ENCODE peak calls at places on chromosomes 4 and X, in ten cellular contexts. One of them, this sample, is unnamed.

GRCh38 chr4:16544251-16544721 is 318.0 kb upstream of the TAPT1 start:
- DNase-seq in activated T-helper 1 cell treated with anti-CD3 and anti-CD28 coated beads, Interleukin-2, amount 50 U/mL, for 16 hours: no peak
- DNase-seq in NCI-H510A treated with DMSO at 0.1 percent for 48 hours: no peak
- DNase-seq in NCI-H748 treated with DMSO at 0.1 percent for 48 hours: no peak
- DNase-seq in T1000: no peak
- DNase-seq in neural crest cell: no peak
- DNase-seq in colonic mucosa: peak; percentile 25
- DNase-seq in RPMI8226: no peak
- DNase-seq in pulmonary artery endothelial cell: no peak
- DNase-seq in HuH-7.5: no peak
- DNase-seq in this sample: no peak

GRCh38 chr4:1720163-1720983 is 750 bp downstream of the TMEM129 start:
- DNase-seq in activated T-helper 1 cell treated with anti-CD3 and anti-CD28 coated beads, Interleukin-2, amount 50 U/mL, for 16 hours: no peak
- DNase-seq in NCI-H510A treated with DMSO at 0.1 percent for 48 hours: no peak
- DNase-seq in NCI-H748 treated with DMSO at 0.1 percent for 48 hours: no peak
- DNase-seq in T1000: no peak
- DNase-seq in neural crest cell: peak; percentile 49
- DNase-seq in colonic mucosa: peak; percentile 61
- DNase-seq in RPMI8226: peak; percentile 48
- DNase-seq in pulmonary artery endothelial cell: no peak
- DNase-seq in HuH-7.5: peak; percentile 64
- DNase-seq in this sample: no peak

GRCh38 chrX:24464498-24464835 is 619 bp upstream of the PDK3 start:
- DNase-seq in activated T-helper 1 cell treated with anti-CD3 and anti-CD28 coated beads, Interleukin-2, amount 50 U/mL, for 16 hours: no peak
- DNase-seq in NCI-H510A treated with DMSO at 0.1 percent for 48 hours: no peak
- DNase-seq in NCI-H748 treated with DMSO at 0.1 percent for 48 hours: no peak
- DNase-seq in T1000: no peak
- DNase-seq in neural crest cell: no peak
- DNase-seq in colonic mucosa: no peak
- DNase-seq in RPMI8226: no peak
- DNase-seq in pulmonary artery endothelial cell: no peak
- DNase-seq in HuH-7.5: no peak
- DNase-seq in this sample: no peak

GRCh38 chrX:131746491-131746968 is 202.7 kb downstream of the OR13H1 start:
- DNase-seq in activated T-helper 1 cell treated with anti-CD3 and anti-CD28 coated beads, Interleukin-2, amount 50 U/mL, for 16 hours: no peak
- DNase-seq in NCI-H510A treated with DMSO at 0.1 percent for 48 hours: peak; percentile 59
- DNase-seq in NCI-H748 treated with DMSO at 0.1 percent for 48 hours: peak; percentile 81
- DNase-seq in T1000: no peak
- DNase-seq in neural crest cell: no peak
- DNase-seq in colonic mucosa: peak; percentile 91
- DNase-seq in RPMI8226: peak; percentile 93
- DNase-seq in pulmonary artery endothelial cell: peak; percentile 57
- DNase-seq in HuH-7.5: no peak
- DNase-seq in this sample: no peak

GRCh38 chrX:115988825-115989224 is 181.7 kb upstream of the AGTR2 start:
- DNase-seq in activated T-helper 1 cell treated with anti-CD3 and anti-CD28 coated beads, Interleukin-2, amount 50 U/mL, for 16 hours: no peak
- DNase-seq in NCI-H510A treated with DMSO at 0.1 percent for 48 hours: no peak
- DNase-seq in NCI-H748 treated with DMSO at 0.1 percent for 48 hours: peak; percentile 10
- DNase-seq in T1000: no peak
- DNase-seq in neural crest cell: no peak
- DNase-seq in colonic mucosa: no peak
- DNase-seq in RPMI8226: no peak
- DNase-seq in pulmonary artery endothelial cell: no peak
- DNase-seq in HuH-7.5: no peak
- DNase-seq in this sample: no peak

GRCh38 chrX:129772796-129773431 is 6.8 kb upstream of the SASH3 start:
- DNase-seq in activated T-helper 1 cell treated with anti-CD3 and anti-CD28 coated beads, Interleukin-2, amount 50 U/mL, for 16 hours: no peak
- DNase-seq in NCI-H510A treated with DMSO at 0.1 percent for 48 hours: no peak
- DNase-seq in NCI-H748 treated with DMSO at 0.1 percent for 48 hours: no peak
- DNase-seq in T1000: no peak
- DNase-seq in neural crest cell: no peak
- DNase-seq in colonic mucosa: peak; percentile 75
- DNase-seq in RPMI8226: peak; percentile 92
- DNase-seq in pulmonary artery endothelial cell: no peak
- DNase-seq in HuH-7.5: no peak
- DNase-seq in this sample: no peak

GRCh38 chrX:151743651-151744470 is 9.3 kb downstream of the CNGA2 start:
- DNase-seq in activated T-helper 1 cell treated with anti-CD3 and anti-CD28 coated beads, Interleukin-2, amount 50 U/mL, for 16 hours: no peak
- DNase-seq in NCI-H510A treated with DMSO at 0.1 percent for 48 hours: no peak
- DNase-seq in NCI-H748 treated with DMSO at 0.1 percent for 48 hours: no peak
- DNase-seq in T1000: no peak
- DNase-seq in neural crest cell: no peak
- DNase-seq in colonic mucosa: no peak
- DNase-seq in RPMI8226: no peak
- DNase-seq in pulmonary artery endothelial cell: no peak
- DNase-seq in HuH-7.5: no peak
- DNase-seq in this sample: no peak

GRCh38 chrX:16771483-16772398 is 14.5 kb upstream of the TXLNG start:
- DNase-seq in activated T-helper 1 cell treated with anti-CD3 and anti-CD28 coated beads, Interleukin-2, amount 50 U/mL, for 16 hours: no peak
- DNase-seq in NCI-H510A treated with DMSO at 0.1 percent for 48 hours: peak; percentile 2
- DNase-seq in NCI-H748 treated with DMSO at 0.1 percent for 48 hours: no peak
- DNase-seq in T1000: peak; percentile 34
- DNase-seq in neural crest cell: peak; percentile 38
- DNase-seq in colonic mucosa: peak; percentile 67
- DNase-seq in RPMI8226: no peak
- DNase-seq in pulmonary artery endothelial cell: no peak
- DNase-seq in HuH-7.5: peak; percentile 22
- DNase-seq in this sample: peak; percentile 65

GRCh38 chr4:140807491-140808257 is 51.5 kb upstream of the TBC1D9 start:
- DNase-seq in activated T-helper 1 cell treated with anti-CD3 and anti-CD28 coated beads, Interleukin-2, amount 50 U/mL, for 16 hours: no peak
- DNase-seq in NCI-H510A treated with DMSO at 0.1 percent for 48 hours: no peak
- DNase-seq in NCI-H748 treated with DMSO at 0.1 percent for 48 hours: no peak
- DNase-seq in T1000: no peak
- DNase-seq in neural crest cell: no peak
- DNase-seq in colonic mucosa: no peak
- DNase-seq in RPMI8226: peak; percentile 85
- DNase-seq in pulmonary artery endothelial cell: no peak
- DNase-seq in HuH-7.5: no peak
- DNase-seq in this sample: no peak

GRCh38 chr4:183821090-183821853 is 83.8 kb upstream of the STOX2 start:
- DNase-seq in activated T-helper 1 cell treated with anti-CD3 and anti-CD28 coated beads, Interleukin-2, amount 50 U/mL, for 16 hours: no peak
- DNase-seq in NCI-H510A treated with DMSO at 0.1 percent for 48 hours: no peak
- DNase-seq in NCI-H748 treated with DMSO at 0.1 percent for 48 hours: no peak
- DNase-seq in T1000: no peak
- DNase-seq in neural crest cell: no peak
- DNase-seq in colonic mucosa: no peak
- DNase-seq in RPMI8226: no peak
- DNase-seq in pulmonary artery endothelial cell: no peak
- DNase-seq in HuH-7.5: no peak
- DNase-seq in this sample: no peak

GRCh38 chr4:132108784-132109183 is 1040.3 kb upstream of the PCDH10 start:
- DNase-seq in activated T-helper 1 cell treated with anti-CD3 and anti-CD28 coated beads, Interleukin-2, amount 50 U/mL, for 16 hours: no peak
- DNase-seq in NCI-H510A treated with DMSO at 0.1 percent for 48 hours: no peak
- DNase-seq in NCI-H748 treated with DMSO at 0.1 percent for 48 hours: no peak
- DNase-seq in T1000: no peak
- DNase-seq in neural crest cell: no peak
- DNase-seq in colonic mucosa: no peak
- DNase-seq in RPMI8226: no peak
- DNase-seq in pulmonary artery endothelial cell: no peak
- DNase-seq in HuH-7.5: no peak
- DNase-seq in this sample: no peak

GRCh38 chr4:73814679-73815078 is 21.8 kb upstream of the CXCL6 start:
- DNase-seq in activated T-helper 1 cell treated with anti-CD3 and anti-CD28 coated beads, Interleukin-2, amount 50 U/mL, for 16 hours: no peak
- DNase-seq in NCI-H510A treated with DMSO at 0.1 percent for 48 hours: no peak
- DNase-seq in NCI-H748 treated with DMSO at 0.1 percent for 48 hours: no peak
- DNase-seq in T1000: no peak
- DNase-seq in neural crest cell: no peak
- DNase-seq in colonic mucosa: no peak
- DNase-seq in RPMI8226: no peak
- DNase-seq in pulmonary artery endothelial cell: no peak
- DNase-seq in HuH-7.5: no peak
- DNase-seq in this sample: no peak

GRCh38 chr4:89303177-89303576 is 4.4 kb downstream of the GPRIN3 start:
- DNase-seq in activated T-helper 1 cell treated with anti-CD3 and anti-CD28 coated beads, Interleukin-2, amount 50 U/mL, for 16 hours: no peak
- DNase-seq in NCI-H510A treated with DMSO at 0.1 percent for 48 hours: no peak
- DNase-seq in NCI-H748 treated with DMSO at 0.1 percent for 48 hours: no peak
- DNase-seq in T1000: no peak
- DNase-seq in neural crest cell: no peak
- DNase-seq in colonic mucosa: peak; percentile 67
- DNase-seq in RPMI8226: peak; percentile 85
- DNase-seq in pulmonary artery endothelial cell: no peak
- DNase-seq in HuH-7.5: no peak
- DNase-seq in this sample: no peak

GRCh38 chr4:184300816-184301215 is 83.1 kb upstream of the ENPP6 start:
- DNase-seq in activated T-helper 1 cell treated with anti-CD3 and anti-CD28 coated beads, Interleukin-2, amount 50 U/mL, for 16 hours: no peak
- DNase-seq in NCI-H510A treated with DMSO at 0.1 percent for 48 hours: no peak
- DNase-seq in NCI-H748 treated with DMSO at 0.1 percent for 48 hours: no peak
- DNase-seq in T1000: no peak
- DNase-seq in neural crest cell: no peak
- DNase-seq in colonic mucosa: no peak
- DNase-seq in RPMI8226: no peak
- DNase-seq in pulmonary artery endothelial cell: no peak
- DNase-seq in HuH-7.5: no peak
- DNase-seq in this sample: no peak

GRCh38 chr4:124713213-124713592 is 671 bp upstream of the ANKRD50 start:
- DNase-seq in activated T-helper 1 cell treated with anti-CD3 and anti-CD28 coated beads, Interleukin-2, amount 50 U/mL, for 16 hours: no peak
- DNase-seq in NCI-H510A treated with DMSO at 0.1 percent for 48 hours: peak; percentile 64
- DNase-seq in NCI-H748 treated with DMSO at 0.1 percent for 48 hours: no peak
- DNase-seq in T1000: peak; percentile 33
- DNase-seq in neural crest cell: peak; percentile 60
- DNase-seq in colonic mucosa: peak; percentile 70
- DNase-seq in RPMI8226: peak; percentile 26
- DNase-seq in pulmonary artery endothelial cell: peak; percentile 57
- DNase-seq in HuH-7.5: peak; percentile 32
- DNase-seq in this sample: no peak

GRCh38 chrX:11261260-11261659 is 32.0 kb upstream of the AMELX start:
- DNase-seq in activated T-helper 1 cell treated with anti-CD3 and anti-CD28 coated beads, Interleukin-2, amount 50 U/mL, for 16 hours: no peak
- DNase-seq in NCI-H510A treated with DMSO at 0.1 percent for 48 hours: no peak
- DNase-seq in NCI-H748 treated with DMSO at 0.1 percent for 48 hours: no peak
- DNase-seq in T1000: no peak
- DNase-seq in neural crest cell: no peak
- DNase-seq in colonic mucosa: no peak
- DNase-seq in RPMI8226: no peak
- DNase-seq in pulmonary artery endothelial cell: no peak
- DNase-seq in HuH-7.5: no peak
- DNase-seq in this sample: no peak

GRCh38 chr4:36235306-36235705 is 9.0 kb downstream of the ARAP2 start:
- DNase-seq in activated T-helper 1 cell treated with anti-CD3 and anti-CD28 coated beads, Interleukin-2, amount 50 U/mL, for 16 hours: no peak
- DNase-seq in NCI-H510A treated with DMSO at 0.1 percent for 48 hours: no peak
- DNase-seq in NCI-H748 treated with DMSO at 0.1 percent for 48 hours: no peak
- DNase-seq in T1000: peak; percentile 15
- DNase-seq in neural crest cell: no peak
- DNase-seq in colonic mucosa: no peak
- DNase-seq in RPMI8226: no peak
- DNase-seq in pulmonary artery endothelial cell: no peak
- DNase-seq in HuH-7.5: no peak
- DNase-seq in this sample: no peak

GRCh38 chrX:28273751-28274150 is 292.5 kb upstream of the DCAF8L1 start:
- DNase-seq in activated T-helper 1 cell treated with anti-CD3 and anti-CD28 coated beads, Interleukin-2, amount 50 U/mL, for 16 hours: no peak
- DNase-seq in NCI-H510A treated with DMSO at 0.1 percent for 48 hours: no peak
- DNase-seq in NCI-H748 treated with DMSO at 0.1 percent for 48 hours: no peak
- DNase-seq in T1000: no peak
- DNase-seq in neural crest cell: no peak
- DNase-seq in colonic mucosa: no peak
- DNase-seq in RPMI8226: no peak
- DNase-seq in pulmonary artery endothelial cell: no peak
- DNase-seq in HuH-7.5: no peak
- DNase-seq in this sample: no peak

GRCh38 chr4:38128478-38129451 is 168.6 kb downstream of the PTTG2 start:
- DNase-seq in activated T-helper 1 cell treated with anti-CD3 and anti-CD28 coated beads, Interleukin-2, amount 50 U/mL, for 16 hours: peak; percentile 26
- DNase-seq in NCI-H510A treated with DMSO at 0.1 percent for 48 hours: no peak
- DNase-seq in NCI-H748 treated with DMSO at 0.1 percent for 48 hours: peak; percentile 71
- DNase-seq in T1000: no peak
- DNase-seq in neural crest cell: no peak
- DNase-seq in colonic mucosa: peak; percentile 49
- DNase-seq in RPMI8226: peak; percentile 38
- DNase-seq in pulmonary artery endothelial cell: no peak
- DNase-seq in HuH-7.5: no peak
- DNase-seq in this sample: no peak

GRCh38 chrX:32408389-32408788 is 803.0 kb downstream of the DMD start:
- DNase-seq in activated T-helper 1 cell treated with anti-CD3 and anti-CD28 coated beads, Interleukin-2, amount 50 U/mL, for 16 hours: no peak
- DNase-seq in NCI-H510A treated with DMSO at 0.1 percent for 48 hours: no peak
- DNase-seq in NCI-H748 treated with DMSO at 0.1 percent for 48 hours: no peak
- DNase-seq in T1000: no peak
- DNase-seq in neural crest cell: no peak
- DNase-seq in colonic mucosa: no peak
- DNase-seq in RPMI8226: peak; percentile 31
- DNase-seq in pulmonary artery endothelial cell: no peak
- DNase-seq in HuH-7.5: no peak
- DNase-seq in this sample: no peak

GRCh38 chr4:155796031-155796430 is 37.2 kb downstream of the GUCY1B1 start:
- DNase-seq in activated T-helper 1 cell treated with anti-CD3 and anti-CD28 coated beads, Interleukin-2, amount 50 U/mL, for 16 hours: no peak
- DNase-seq in NCI-H510A treated with DMSO at 0.1 percent for 48 hours: no peak
- DNase-seq in NCI-H748 treated with DMSO at 0.1 percent for 48 hours: no peak
- DNase-seq in T1000: no peak
- DNase-seq in neural crest cell: no peak
- DNase-seq in colonic mucosa: no peak
- DNase-seq in RPMI8226: peak; percentile 3
- DNase-seq in pulmonary artery endothelial cell: no peak
- DNase-seq in HuH-7.5: no peak
- DNase-seq in this sample: no peak

GRCh38 chr4:55469979-55470378 is 74.2 kb downstream of the TMEM165 start:
- DNase-seq in activated T-helper 1 cell treated with anti-CD3 and anti-CD28 coated beads, Interleukin-2, amount 50 U/mL, for 16 hours: no peak
- DNase-seq in NCI-H510A treated with DMSO at 0.1 percent for 48 hours: no peak
- DNase-seq in NCI-H748 treated with DMSO at 0.1 percent for 48 hours: no peak
- DNase-seq in T1000: no peak
- DNase-seq in neural crest cell: no peak
- DNase-seq in colonic mucosa: no peak
- DNase-seq in RPMI8226: no peak
- DNase-seq in pulmonary artery endothelial cell: no peak
- DNase-seq in HuH-7.5: no peak
- DNase-seq in this sample: no peak

GRCh38 chr4:124334119-124334518 is 378.4 kb downstream of the ANKRD50 start:
- DNase-seq in activated T-helper 1 cell treated with anti-CD3 and anti-CD28 coated beads, Interleukin-2, amount 50 U/mL, for 16 hours: no peak
- DNase-seq in NCI-H510A treated with DMSO at 0.1 percent for 48 hours: peak; percentile 62
- DNase-seq in NCI-H748 treated with DMSO at 0.1 percent for 48 hours: peak; percentile 42
- DNase-seq in T1000: no peak
- DNase-seq in neural crest cell: peak; percentile 40
- DNase-seq in colonic mucosa: peak; percentile 28
- DNase-seq in RPMI8226: peak; percentile 36
- DNase-seq in pulmonary artery endothelial cell: peak; percentile 69
- DNase-seq in HuH-7.5: peak; percentile 6
- DNase-seq in this sample: peak; percentile 80

GRCh38 chr4:76246025-76246424 is 5.5 kb upstream of the FAM47E start:
- DNase-seq in activated T-helper 1 cell treated with anti-CD3 and anti-CD28 coated beads, Interleukin-2, amount 50 U/mL, for 16 hours: no peak
- DNase-seq in NCI-H510A treated with DMSO at 0.1 percent for 48 hours: no peak
- DNase-seq in NCI-H748 treated with DMSO at 0.1 percent for 48 hours: no peak
- DNase-seq in T1000: no peak
- DNase-seq in neural crest cell: no peak
- DNase-seq in colonic mucosa: no peak
- DNase-seq in RPMI8226: no peak
- DNase-seq in pulmonary artery endothelial cell: no peak
- DNase-seq in HuH-7.5: no peak
- DNase-seq in this sample: no peak

GRCh38 chr4:156957558-156957957 is 14.0 kb downstream of the PDGFC start:
- DNase-seq in activated T-helper 1 cell treated with anti-CD3 and anti-CD28 coated beads, Interleukin-2, amount 50 U/mL, for 16 hours: no peak
- DNase-seq in NCI-H510A treated with DMSO at 0.1 percent for 48 hours: no peak
- DNase-seq in NCI-H748 treated with DMSO at 0.1 percent for 48 hours: no peak
- DNase-seq in T1000: no peak
- DNase-seq in neural crest cell: no peak
- DNase-seq in colonic mucosa: no peak
- DNase-seq in RPMI8226: no peak
- DNase-seq in pulmonary artery endothelial cell: no peak
- DNase-seq in HuH-7.5: no peak
- DNase-seq in this sample: no peak